ENCODE peak calls at places on chromosomes 7 and 10, in four cellular contexts. U is mucosa of gallbladder, X is left cardiac atrium, R is right lobe of liver. C is an unnamed sample.

GRCh38 chr7:157663061-157663863 is 326.5 kb downstream of the DNAJB6 start:
- DNase-seq in U (no peak), X (no peak), R (no peak), C (peak)

GRCh38 chr7:100398239-100398638 is 25.0 kb downstream of the PILRA start:
- DNase-seq in U (no peak), X (no peak), R (no peak), C (no peak)

GRCh38 chr7:4851459-4852422 is 10.1 kb downstream of the PAPOLB start:
- DNase-seq in U (no peak), X (no peak), R (no peak), C (no peak)

GRCh38 chr7:151520419-151521229 is 929 bp upstream of the RHEB start:
- DNase-seq in U (peak), X (peak), R (peak), C (peak)

GRCh38 chr7:74059681-74060588 is 23.7 kb upstream of the LIMK1 start:
- DNase-seq in U (peak), X (no peak), R (peak), C (peak)

GRCh38 chr7:38382627-38383026 is 109.2 kb upstream of the TARP start:
- DNase-seq in U (no peak), X (no peak), R (no peak), C (peak)

GRCh38 chr10:8004469-8005000 is 50.0 kb upstream of the GATA3 start:
- DNase-seq in U (no peak), X (no peak), R (no peak), C (no peak)

GRCh38 chr7:88787777-88788176 is 7.8 kb downstream of the TEX47 start:
- DNase-seq in U (no peak), X (no peak), R (no peak), C (no peak)

GRCh38 chr10:130062201-130062600 is 48.4 kb downstream of the C10orf143 start:
- DNase-seq in U (peak), X (no peak), R (no peak), C (no peak)

GRCh38 chr10:59668081-59668480 is 41.6 kb downstream of the SLC16A9 start:
- DNase-seq in U (no peak), X (no peak), R (no peak), C (no peak)

GRCh38 chr7:24318326-24318725 is 34.3 kb downstream of the NPY start:
- DNase-seq in U (no peak), X (no peak), R (no peak), C (no peak)

GRCh38 chr10:14588084-14588937 is 186.4 kb downstream of the FAM107B start:
- DNase-seq in U (peak), X (no peak), R (no peak), C (no peak)

GRCh38 chr7:106421181-106421762 is 136.5 kb upstream of the NAMPT start:
- DNase-seq in U (peak), X (peak), R (peak), C (peak)

GRCh38 chr10:4270116-4270515 is 485.1 kb upstream of the KLF6 start:
- DNase-seq in U (no peak), X (no peak), R (no peak), C (no peak)

GRCh38 chr10:77328272-77328816 is 309.3 kb downstream of the KCNMA1 start:
- DNase-seq in U (peak), X (peak), R (no peak), C (peak)

C was measured in thyroid gland.